ENCODE peak calls at places on chromosomes 11 and 22, in eight cellular contexts. G is NCI-H345; D is SHP77; B is central memory CD4-positive, alpha-beta T cell; Q is left colon; R is T follicular helper cell; S is stimulated activated CD4-positive, alpha-beta T cell treated with anti-CD3 and anti-CD28 coated beads, TNF-alpha, amount 100 ng/mL, for 24 hours; H is kidney. I is an unnamed sample.

GRCh38 chr11:44014968-44015623 is 32.7 kb upstream of the ACCSL start:
- DNase-seq in G (no peak), D (no peak), B (no peak), Q (no peak), R (no peak), S (no peak), H (no peak), I (no peak)

GRCh38 chr22:36546092-36546804 is 17.3 kb upstream of the EIF3D start:
- DNase-seq in G (peak), D (peak), B (no peak), Q (no peak), R (no peak), S (no peak), H (no peak), I (no peak)

GRCh38 chr11:30789270-30789669 is 203.1 kb upstream of the MPPED2 start:
- DNase-seq in G (no peak), D (no peak), B (no peak), Q (no peak), R (no peak), S (no peak), H (no peak), I (no peak)

GRCh38 chr11:11967669-11968510 is 40.5 kb downstream of the DKK3 start:
- DNase-seq in G (no peak), D (no peak), B (no peak), Q (no peak), R (no peak), S (no peak), H (peak), I (no peak)

GRCh38 chr22:35861451-35861850 is 143.8 kb downstream of the APOL5 start:
- DNase-seq in G (no peak), D (no peak), B (no peak), Q (no peak), R (no peak), S (no peak), H (no peak), I (no peak)

GRCh38 chr11:18608373-18608772 is 8.8 kb downstream of the MISFA start:
- DNase-seq in G (no peak), D (no peak), B (no peak), Q (no peak), R (no peak), S (no peak), H (no peak), I (no peak)

GRCh38 chr11:85694385-85694980 is 8.5 kb upstream of the CCDC89 start:
- DNase-seq in G (peak), D (peak), B (peak), Q (no peak), R (no peak), S (no peak), H (no peak), I (no peak)

GRCh38 chr11:59898652-59899051 is 20.1 kb downstream of the OOSP3 start:
- DNase-seq in G (no peak), D (no peak), B (no peak), Q (no peak), R (no peak), S (no peak), H (no peak), I (no peak)

GRCh38 chr11:106854429-106854828 is 163.8 kb downstream of the GUCY1A2 start:
- DNase-seq in G (no peak), D (no peak), B (no peak), Q (no peak), R (no peak), S (no peak), H (peak), I (no peak)

GRCh38 chr11:707817-708420 is 1.9 kb downstream of the EPS8L2 start:
- DNase-seq in G (no peak), D (no peak), B (no peak), Q (no peak), R (no peak), S (no peak), H (peak), I (no peak)

GRCh38 chr11:8794126-8794525 is 111.5 kb downstream of the RPL27A start:
- DNase-seq in G (no peak), D (no peak), B (no peak), Q (no peak), R (no peak), S (no peak), H (no peak), I (no peak)

GRCh38 chr11:94747136-94748110 is 20.7 kb upstream of the AMOTL1 start:
- DNase-seq in G (no peak), D (no peak), B (no peak), Q (no peak), R (no peak), S (no peak), H (no peak), I (no peak)

GRCh38 chr22:37126882-37127281 is 17.4 kb upstream of the TMPRSS6 start:
- DNase-seq in G (no peak), D (no peak), B (no peak), Q (no peak), R (no peak), S (no peak), H (no peak), I (no peak)

GRCh38 chr11:19458721-19459120 is 218.0 kb upstream of the E2F8 start:
- DNase-seq in G (peak), D (no peak), B (no peak), Q (no peak), R (no peak), S (no peak), H (no peak), I (no peak)

GRCh38 chr11:17986007-17986710 is 26.7 kb downstream of the SERGEF start:
- DNase-seq in G (no peak), D (no peak), B (no peak), Q (no peak), R (no peak), S (no peak), H (peak), I (peak)

GRCh38 chr11:9834281-9834680 is 170.4 kb downstream of the SWAP70 start:
- DNase-seq in G (no peak), D (no peak), B (no peak), Q (no peak), R (no peak), S (no peak), H (no peak), I (no peak)

GRCh38 chr11:65482306-65482850 is 16.5 kb upstream of the MALAT1 start:
- DNase-seq in G (no peak), D (no peak), B (no peak), Q (no peak), R (no peak), S (no peak), H (no peak), I (no peak)

GRCh38 chr11:13667245-13667644 is 1.2 kb upstream of the FAR1 start:
- DNase-seq in G (no peak), D (no peak), B (no peak), Q (no peak), R (no peak), S (no peak), H (no peak), I (no peak)

GRCh38 chr11:125593113-125593761 is 585 bp downstream of the STT3A start:
- DNase-seq in G (no peak), D (peak), B (no peak), Q (no peak), R (no peak), S (no peak), H (no peak), I (no peak)

GRCh38 chr11:10441652-10442503 is 13.2 kb upstream of the AMPD3 start:
- DNase-seq in G (no peak), D (no peak), B (no peak), Q (no peak), R (no peak), S (no peak), H (no peak), I (no peak)

GRCh38 chr11:59941091-59941490 is 2.9 kb downstream of the OOSP1 start:
- DNase-seq in G (no peak), D (no peak), B (no peak), Q (no peak), R (no peak), S (no peak), H (no peak), I (no peak)

GRCh38 chr11:78027759-78028158 is 4.7 kb upstream of the KCTD14 start:
- DNase-seq in G (no peak), D (no peak), B (no peak), Q (no peak), R (no peak), S (no peak), H (no peak), I (no peak)

GRCh38 chr11:82763167-82763566 is 29.5 kb upstream of the FAM181B start:
- DNase-seq in G (no peak), D (no peak), B (no peak), Q (no peak), R (no peak), S (no peak), H (no peak), I (no peak)

GRCh38 chr11:131488208-131488607 is 117.8 kb downstream of the NTM start:
- DNase-seq in G (no peak), D (no peak), B (no peak), Q (no peak), R (no peak), S (no peak), H (no peak), I (no peak)

GRCh38 chr11:117016246-117016645 is 82.0 kb downstream of the SIK3 start:
- DNase-seq in G (no peak), D (no peak), B (no peak), Q (no peak), R (no peak), S (no peak), H (no peak), I (no peak)

GRCh38 chr11:18383388-18384156 is 10.8 kb upstream of the LDHA start:
- DNase-seq in G (no peak), D (peak), B (peak), Q (peak), R (peak), S (peak), H (peak), I (peak)

GRCh38 chr11:3642071-3642951 is 519 bp upstream of the ART5 start:
- DNase-seq in G (peak), D (peak), B (peak), Q (peak), R (peak), S (peak), H (peak), I (no peak)

GRCh38 chr11:134037093-134037908 is 31.6 kb upstream of the JAM3 start:
- DNase-seq in G (peak), D (peak), B (peak), Q (peak), R (peak), S (no peak), H (peak), I (no peak)